ENCODE peak calls at places on chromosomes 3 and 15, in nine cellular contexts. R is SK-N-SH; B is GM23338; S is HFF-Myc; Q is HFFc6; Y is HL-60; A is activated CD8-positive, alpha-beta T cell treated with anti-CD3 and anti-CD28 coated beads for 36 hours; W is cardiac fibroblast; Z is A549. M is an unnamed sample.

GRCh38 chr15:74252291-74253080 is 16.4 kb downstream of the CCDC33 start:
- DNase-seq in S (no peak), W (peak; percentile 66), Q (peak; percentile 11), Z (no peak), B (no peak), R (no peak), Y (no peak), A (no peak), M (no peak)

GRCh38 chr3:53286727-53287412 is 31.0 kb upstream of the TKT start:
- DNase-seq in R (no peak), B (peak; percentile 73), Y (no peak), W (peak; percentile 34), S (no peak), A (peak; percentile 33), Q (peak; percentile 23), Z (no peak), M (no peak)

GRCh38 chr15:56794150-56794922 is 61.0 kb upstream of the ZNF280D start:
- DNase-seq in R (no peak), B (no peak), Y (no peak), S (no peak), A (no peak), W (peak; percentile 32), Z (no peak), Q (no peak), M (no peak)

GRCh38 chr15:80934761-80935221 is 54.8 kb downstream of the MESD start:
- DNase-seq in R (no peak), S (peak; percentile 24), B (peak; percentile 59), Y (no peak), Z (peak; percentile 20), W (peak; percentile 57), A (no peak), Q (peak; percentile 28), M (peak; percentile 15)

GRCh38 chr3:70227437-70227836 is 85.0 kb downstream of the MDFIC2 start:
- DNase-seq in W (no peak), A (no peak), Z (no peak), S (no peak), Q (no peak), Y (no peak), B (no peak), R (no peak), M (no peak)

GRCh38 chr3:143306419-143306818 is 186.8 kb downstream of the CHST2 start:
- DNase-seq in W (peak; percentile 31), Z (peak; percentile 6), Y (no peak), R (no peak), A (no peak), Q (no peak), B (no peak), S (no peak), M (no peak)

GRCh38 chr3:57038466-57039164 is 21.8 kb upstream of the SPATA12 start:
- DNase-seq in Z (no peak), S (no peak), B (no peak), Y (no peak), A (peak; percentile 11), W (no peak), Q (no peak), R (no peak), M (no peak)

GRCh38 chr3:193812078-193812725 is 219.2 kb downstream of the OPA1 start:
- DNase-seq in R (no peak), B (peak; percentile 70), Z (no peak), S (no peak), W (no peak), Q (no peak), A (no peak), Y (no peak), M (no peak)

GRCh38 chr3:145017959-145018358 is 1046.3 kb downstream of the DIPK2A start:
- DNase-seq in Q (no peak), S (no peak), W (peak; percentile 21), Z (no peak), B (no peak), R (no peak), A (no peak), Y (no peak), M (no peak)

GRCh38 chr15:77599899-77600298 is 32.8 kb downstream of the LINGO1 start:
- DNase-seq in B (peak; percentile 75), A (peak; percentile 14), W (peak; percentile 49), Z (peak; percentile 56), R (peak; percentile 68), S (no peak), Y (peak; percentile 9), Q (no peak), M (no peak)

GRCh38 chr15:38872732-38873131 is 308.1 kb upstream of the RASGRP1 start:
- DNase-seq in S (no peak), Z (no peak), Q (no peak), A (no peak), Y (no peak), W (no peak), R (no peak), B (peak; percentile 44), M (no peak)

GRCh38 chr3:118501152-118501551 is 533.5 kb downstream of the IGSF11 start:
- DNase-seq in B (peak; percentile 69), Y (no peak), A (no peak), R (peak; percentile 58), S (no peak), W (no peak), Q (no peak), Z (peak; percentile 27), M (peak; percentile 15)

GRCh38 chr3:193868590-193868989 is 267.4 kb upstream of the HES1 start:
- DNase-seq in Z (no peak), S (no peak), B (no peak), Y (peak; percentile 44), W (no peak), R (no peak), A (no peak), Q (no peak), M (no peak)

GRCh38 chr15:66476535-66476934 is 21.0 kb downstream of the SNAPC5 start:
- DNase-seq in R (no peak), Q (no peak), Y (no peak), S (no peak), B (no peak), Z (no peak), A (peak; percentile 16), W (no peak), M (no peak)

GRCh38 chr15:45231061-45231576 is 20.9 kb upstream of the SLC28A2 start:
- DNase-seq in Y (no peak), W (no peak), A (no peak), B (no peak), Q (no peak), R (no peak), S (no peak), Z (no peak), M (no peak)

GRCh38 chr15:79244876-79245275 is 37.6 kb upstream of the ANKRD34C start:
- DNase-seq in Q (no peak), W (no peak), Z (no peak), S (no peak), A (no peak), B (no peak), R (no peak), Y (no peak), M (no peak)

GRCh38 chr15:25056484-25057429 is 102.0 kb downstream of the SNRPN start:
- DNase-seq in Y (no peak), R (no peak), A (peak; percentile 6), S (no peak), Q (no peak), Z (peak; percentile 10), B (peak; percentile 47), W (no peak), M (no peak)

GRCh38 chr15:32706704-32707103 is 11.1 kb upstream of the GREM1 start:
- DNase-seq in Z (no peak), S (no peak), A (no peak), R (no peak), W (peak; percentile 80), Y (no peak), Q (peak; percentile 93), B (no peak), M (no peak)

GRCh38 chr15:43370975-43371974 is at the start of the genes TUBGCP4 and ZSCAN29:
- DNase-seq in R (peak; percentile 99), Q (peak; percentile 54), A (peak; percentile 82), W (peak; percentile 78), Z (peak; percentile 76), Y (peak; percentile 81), S (peak; percentile 30), B (peak; percentile 95), M (peak; percentile 88)
- TF ChIP-seq CTCF in R (peak; percentile 48), Q (peak; percentile 60), A (peak; percentile 42), W (peak; percentile 45), Z (peak; percentile 16), Y (peak; percentile 20), S (peak; percentile 31), B (peak; percentile 72), M (peak; percentile 34)

GRCh38 chr3:185971579-185971978 is 33.8 kb upstream of the TRA2B start:
- DNase-seq in R (no peak), W (no peak), B (no peak), Q (no peak), Y (no peak), A (no peak), Z (no peak), S (no peak), M (no peak)
- TF ChIP-seq CTCF in R (no peak), W (no peak), B (no peak), Q (no peak), Y (no peak), A (no peak), Z (no peak), S (no peak), M (no peak)

GRCh38 chr3:21292971-21293370 is 458.0 kb downstream of the ZNF385D start:
- DNase-seq in B (no peak), Q (no peak), Z (no peak), W (no peak), S (no peak), R (no peak), A (no peak), Y (no peak), M (no peak)

GRCh38 chr3:21294768-21295167 is 456.2 kb downstream of the ZNF385D start:
- DNase-seq in Z (no peak), S (no peak), B (no peak), R (no peak), Q (peak; percentile 56), W (peak; percentile 64), A (no peak), Y (no peak), M (no peak)

GRCh38 chr3:21297304-21297703 is 453.7 kb downstream of the ZNF385D start:
- DNase-seq in A (no peak), S (no peak), Q (no peak), W (no peak), B (peak; percentile 41), Z (no peak), R (no peak), Y (no peak), M (no peak)
- TF ChIP-seq CTCF in A (no peak), S (no peak), Q (peak; percentile 42), W (no peak), B (peak; percentile 55), Z (no peak), R (no peak), Y (no peak), M (no peak)

GRCh38 chr3:105516972-105517371 is 150.3 kb downstream of the ALCAM start:
- DNase-seq in Q (no peak), A (no peak), Y (no peak), Z (peak; percentile 29), S (no peak), B (peak; percentile 58), R (no peak), W (peak; percentile 53), M (peak; percentile 20)
- TF ChIP-seq CTCF in Q (peak; percentile 33), A (no peak), Y (no peak), Z (no peak), S (no peak), B (peak; percentile 71), R (no peak), W (peak; percentile 39), M (peak; percentile 25)

GRCh38 chr15:63599401-63600000 is 2.3 kb downstream of the FBXL22 start:
- DNase-seq in S (no peak), W (peak; percentile 48), R (peak; percentile 35), Z (peak; percentile 72), B (peak; percentile 73), Q (no peak), Y (peak; percentile 75), A (peak; percentile 66), M (peak; percentile 47)
- TF ChIP-seq CTCF in S (peak; percentile 48), W (peak; percentile 65), R (peak; percentile 33), Z (peak; percentile 71), B (peak; percentile 88), Q (peak; percentile 66), Y (peak; percentile 61), A (peak; percentile 17), M (no peak)